ENCODE peak calls at places on chromosomes 16 and 17, in six cellular contexts. L, X, O, Z, U and H are unnamed samples.

GRCh38 chr17:31900877-31901276 is 631 bp downstream of the UTP6 start:
- DNase-seq in O (no peak), Z (no peak), U (no peak), X (no peak), L (no peak), H (no peak)

GRCh38 chr16:83272201-83272600 is 535.6 kb upstream of the HSBP1 start:
- DNase-seq in Z (no peak), L (no peak), X (no peak), O (no peak), U (no peak), H (no peak)

GRCh38 chr16:1428511-1428910 is 2.4 kb upstream of the PERCC1 start:
- DNase-seq in U (peak; percentile 63), Z (no peak), X (peak; percentile 65), L (no peak), O (no peak), H (peak; percentile 68)

GRCh38 chr17:38869647-38870258 is at the start of gene LASP1:
- DNase-seq in Z (peak; percentile 96), O (peak; percentile 86), X (peak; percentile 93), U (peak; percentile 91), L (peak; percentile 87), H (peak; percentile 89)

GRCh38 chr16:85240982-85241924 is 129.0 kb upstream of the CIBAR2 start:
- DNase-seq in Z (no peak), O (no peak), L (no peak), X (no peak), U (no peak), H (no peak)

GRCh38 chr17:17114592-17115225 is 72.5 kb downstream of the MPRIP start:
- DNase-seq in X (peak; percentile 30), U (no peak), Z (peak; percentile 48), L (no peak), O (no peak), H (no peak)

GRCh38 chr17:77235370-77236080 is 94.8 kb downstream of the SEC14L1 start:
- DNase-seq in O (no peak), U (no peak), X (peak; percentile 55), Z (peak; percentile 73), L (no peak), H (no peak)

GRCh38 chr17:9368631-9369030 is 207.0 kb downstream of the STX8 start:
- DNase-seq in U (no peak), Z (no peak), X (no peak), L (no peak), O (no peak), H (no peak)

GRCh38 chr16:74872302-74872701 is 97.7 kb upstream of the FA2H start:
- DNase-seq in Z (no peak), O (no peak), X (no peak), L (no peak), U (no peak), H (no peak)

GRCh38 chr17:4492762-4493561 is 5.7 kb upstream of the SPNS2 start:
- DNase-seq in Z (no peak), X (no peak), O (no peak), L (no peak), U (peak; percentile 45), H (no peak)

GRCh38 chr16:5509794-5510193 is 412.2 kb upstream of the EEF2KMT start:
- DNase-seq in O (no peak), U (no peak), L (no peak), Z (no peak), X (no peak), H (no peak)

GRCh38 chr16:24041834-24042631 is 206.2 kb downstream of the PRKCB start:
- DNase-seq in O (peak; percentile 76), Z (peak; percentile 71), X (peak; percentile 67), L (peak; percentile 57), U (peak; percentile 78), H (peak; percentile 72)

GRCh38 chr17:32878211-32878610 is 1.3 kb upstream of the MYO1D start:
- DNase-seq in X (peak; percentile 27), L (no peak), U (no peak), O (no peak), Z (no peak), H (no peak)

GRCh38 chr16:26204138-26204537 is 512.4 kb downstream of the HS3ST4 start:
- DNase-seq in U (no peak), L (no peak), O (no peak), X (no peak), Z (no peak), H (no peak)

GRCh38 chr16:30744146-30744545 is 4.1 kb upstream of the PHKG2 start:
- DNase-seq in Z (no peak), U (no peak), L (no peak), O (no peak), X (no peak), H (no peak)

GRCh38 chr17:1644493-1645206 is 882 bp downstream of the SCARF1 start:
- DNase-seq in U (peak; percentile 58), X (no peak), L (peak; percentile 41), Z (peak; percentile 62), O (no peak), H (peak; percentile 81)

GRCh38 chr17:18235743-18236256 is 10.4 kb downstream of the LLGL1 start:
- DNase-seq in X (no peak), L (peak; percentile 39), Z (no peak), U (peak; percentile 40), O (no peak), H (no peak)

GRCh38 chr17:75661531-75661930 is 5.4 kb downstream of the RECQL5 start:
- DNase-seq in U (no peak), L (no peak), O (no peak), X (no peak), Z (no peak), H (no peak)

GRCh38 chr16:74698220-74698619 is 2.4 kb downstream of the MLKL start:
- DNase-seq in U (no peak), Z (no peak), X (no peak), L (no peak), O (no peak), H (no peak)

GRCh38 chr17:1515640-1516402 is 591 bp downstream of the INPP5K start:
- DNase-seq in Z (no peak), U (peak; percentile 48), L (no peak), X (no peak), O (peak; percentile 57), H (peak; percentile 78)

GRCh38 chr16:56938664-56939513 is 6.9 kb downstream of the HERPUD1 start:
- DNase-seq in U (peak; percentile 51), O (peak; percentile 42), X (no peak), L (no peak), Z (no peak), H (no peak)

GRCh38 chr17:78113804-78114785 is 14.5 kb downstream of the TMC6 start:
- DNase-seq in O (no peak), U (no peak), L (no peak), Z (no peak), X (peak; percentile 31), H (no peak)

GRCh38 chr17:10304758-10305300 is 68.0 kb downstream of the MYH13 start:
- DNase-seq in Z (no peak), X (no peak), L (no peak), U (no peak), O (no peak), H (no peak)